ENCODE peak calls at places on chromosomes 12 and 14, in seven cellular contexts. Z is fibroblast of mammary gland, U is HCT116, B is GM12878, D is cardiac muscle cell, L is tibial nerve, F is colonic mucosa. Y is an unnamed sample.

GRCh38 chr12:95836185-95836609 is 22.6 kb upstream of the SNRPF start:
- DNase-seq in U (no peak), F (no peak), Z (peak; percentile 94), L (no peak), B (no peak), D (peak; percentile 38), Y (no peak)

GRCh38 chr14:55446833-55447232 is 6.4 kb upstream of the TBPL2 start:
- DNase-seq in Z (peak; percentile 92), B (no peak), L (no peak), D (peak; percentile 77), U (peak; percentile 69), F (no peak), Y (no peak)

GRCh38 chr12:63301311-63301710 is 150.3 kb upstream of the AVPR1A start:
- DNase-seq in L (no peak), D (no peak), U (no peak), F (no peak), Z (no peak), B (no peak), Y (no peak)

GRCh38 chr12:95548056-95548538 is 3.2 kb downstream of the USP44 start:
- DNase-seq in B (no peak), L (no peak), U (no peak), D (peak; percentile 9), Z (peak; percentile 8), F (no peak), Y (no peak)

GRCh38 chr12:11969437-11970154 is 101.1 kb upstream of the BCL2L14 start:
- DNase-seq in Z (no peak), D (no peak), L (no peak), F (no peak), U (no peak), B (peak; percentile 47), Y (no peak)

GRCh38 chr14:65686761-65687160 is 274.2 kb downstream of the FUT8 start:
- DNase-seq in B (no peak), U (no peak), Z (peak; percentile 3), F (no peak), D (peak; percentile 9), L (no peak), Y (no peak)

GRCh38 chr14:41605550-41606248 is 977 bp upstream of the LRFN5 start:
- DNase-seq in B (no peak), D (peak; percentile 69), Z (peak; percentile 54), U (no peak), L (no peak), F (peak; percentile 17), Y (no peak)

GRCh38 chr14:90159147-90159546 is 97.2 kb upstream of the PSMC1 start:
- DNase-seq in Z (no peak), B (no peak), U (no peak), F (no peak), D (no peak), L (no peak), Y (no peak)

GRCh38 chr12:72989458-72989947 is 717.3 kb downstream of the TRHDE start:
- DNase-seq in Z (no peak), L (no peak), D (no peak), F (no peak), B (no peak), U (no peak), Y (no peak)

GRCh38 chr14:92846162-92846897 is 52.2 kb downstream of the GOLGA5 start:
- DNase-seq in D (peak; percentile 86), Z (peak; percentile 90), L (no peak), F (no peak), B (peak; percentile 86), U (peak; percentile 2), Y (no peak)

GRCh38 chr14:58963873-58964597 is 224.4 kb upstream of the DAAM1 start:
- DNase-seq in D (no peak), F (no peak), L (no peak), U (no peak), Z (no peak), B (no peak), Y (no peak)

GRCh38 chr12:78088391-78088832 is 257.7 kb downstream of the NAV3 start:
- DNase-seq in D (peak; percentile 30), L (no peak), B (no peak), U (no peak), F (no peak), Z (peak; percentile 40), Y (no peak)

DNA sequence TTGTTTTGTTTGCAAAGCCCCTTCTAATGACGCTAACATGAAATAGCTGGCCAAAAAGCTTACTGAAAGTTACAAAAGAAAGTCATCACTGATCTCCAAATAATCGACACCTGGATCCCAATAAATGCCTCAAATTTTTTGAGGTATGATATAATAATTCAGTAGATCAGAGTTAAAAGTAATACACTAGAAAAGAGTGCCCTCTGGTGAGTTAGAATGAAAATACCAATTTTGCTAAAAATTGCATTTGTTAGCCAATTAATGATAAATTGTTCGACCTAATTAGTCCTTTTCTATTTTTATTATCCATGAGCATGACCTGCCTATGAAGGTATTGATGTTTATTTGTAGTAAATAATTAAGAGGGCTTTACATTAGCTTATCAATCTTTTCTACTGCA is 78.6 kb downstream of the CEP128 start:
- DNase-seq in D (peak; percentile 5), B (no peak), L (no peak), Z (no peak), U (no peak), F (no peak), Y (no peak)
- TF ChIP-seq CTCF in D (peak; percentile 35), B (peak; percentile 2), L (no peak), Z (peak; percentile 22), U (peak; percentile 49), F (no peak), Y (peak; percentile 27)

GRCh38 chr12:13198240-13198639 is 1.7 kb downstream of the EMP1 start:
- DNase-seq in D (peak; percentile 33), F (no peak), B (no peak), Z (no peak), U (no peak), L (no peak), Y (no peak)
- H3K4me3 ChIP-seq in D (no peak overlapping the region), F (peak overlapping the region; percentile 39), B (no peak overlapping the region), Z (peak overlapping the region; percentile 93), U (no peak overlapping the region), L (peak overlapping the region; percentile 65), Y (no peak overlapping the region)

DNA sequence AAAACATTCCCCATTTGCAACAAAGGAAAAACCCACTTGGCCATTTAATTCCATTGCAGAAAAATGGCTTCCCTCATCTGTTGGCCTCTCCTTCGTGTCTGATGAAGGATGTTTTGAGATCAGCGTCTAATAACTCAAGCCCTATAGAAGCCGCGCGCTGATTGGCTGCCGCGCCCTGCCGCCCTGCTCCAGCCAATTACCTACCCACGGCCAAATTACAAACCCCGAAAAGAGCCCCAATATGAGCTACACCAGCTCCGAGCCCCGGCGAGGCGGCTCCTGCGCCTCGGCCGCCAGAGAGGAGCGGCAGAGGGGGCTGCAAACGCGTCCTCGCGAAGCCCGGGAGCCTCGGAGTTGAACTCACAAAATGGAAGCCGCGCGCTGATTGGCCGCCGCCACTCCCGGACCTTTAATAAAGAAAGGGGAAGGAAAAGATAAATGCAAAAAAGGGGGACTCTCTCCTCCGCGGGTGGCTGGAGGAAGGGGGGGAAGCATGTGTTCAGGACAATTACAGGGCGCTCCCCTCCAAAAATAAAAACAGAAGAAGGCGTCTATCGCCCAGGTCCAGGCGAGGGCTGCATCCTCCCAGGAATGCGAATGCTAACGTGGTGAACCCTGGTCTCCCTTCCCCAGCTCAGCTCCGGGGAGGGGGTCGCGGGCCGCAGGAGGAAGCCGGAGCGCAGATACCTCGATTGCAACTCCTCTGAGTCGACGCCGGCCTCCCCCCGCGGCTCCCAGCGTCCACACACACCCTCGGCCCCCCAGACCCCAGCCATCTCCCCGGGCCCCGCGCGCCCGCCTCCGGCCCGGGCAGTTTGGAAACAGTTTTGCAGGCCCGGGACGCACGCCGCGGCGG is 738 bp upstream of the SETD1B start:
- DNase-seq in D (peak; percentile 97), F (peak; percentile 95), L (peak; percentile 89), Z (peak; percentile 93), B (peak; percentile 88), U (peak; percentile 89), Y (peak; percentile 70)
- TF ChIP-seq CTCF in D (no peak), F (no peak), L (peak; percentile 6), Z (no peak), B (no peak), U (no peak), Y (no peak)

DNA sequence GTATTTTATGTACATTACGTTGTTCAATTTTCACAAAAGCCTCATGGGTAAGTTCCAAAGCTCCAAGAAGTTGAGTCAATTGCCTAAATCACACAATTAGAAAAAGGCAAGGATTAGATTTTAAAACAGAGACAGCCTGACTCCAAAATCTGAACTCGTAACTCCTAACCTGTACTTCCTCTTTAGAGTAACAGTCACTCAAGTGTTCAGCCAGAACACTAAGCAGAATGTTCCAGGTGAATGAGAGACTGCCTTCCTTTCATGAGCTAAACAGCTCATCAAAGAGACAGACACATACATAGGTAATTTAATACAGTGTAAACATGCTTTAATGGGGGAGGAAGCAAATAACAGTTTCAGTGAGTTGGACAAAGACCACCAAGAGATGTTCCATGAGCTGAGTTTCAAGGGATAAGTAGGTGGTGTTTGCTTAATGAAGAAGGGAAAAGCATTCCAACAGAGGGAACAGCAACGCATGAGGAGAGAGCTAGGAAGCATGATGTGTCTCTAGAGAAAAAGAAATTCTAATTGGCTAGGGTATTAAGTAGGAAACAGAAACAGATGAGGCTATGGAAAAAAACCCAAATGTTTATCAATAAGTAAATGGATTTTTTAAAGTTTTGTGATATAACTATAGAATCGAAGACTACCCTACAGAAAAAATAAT is 403.9 kb downstream of the MED13L start:
- DNase-seq in B (no peak), Z (no peak), L (no peak), U (no peak), F (no peak), D (no peak), Y (peak; percentile 42)
- H3K4me3 ChIP-seq in B (no peak overlapping the region), Z (no peak overlapping the region), L (no peak overlapping the region), U (no peak overlapping the region), F (no peak overlapping the region), D (no peak overlapping the region), Y (peak overlapping the region; percentile 28)

DNA sequence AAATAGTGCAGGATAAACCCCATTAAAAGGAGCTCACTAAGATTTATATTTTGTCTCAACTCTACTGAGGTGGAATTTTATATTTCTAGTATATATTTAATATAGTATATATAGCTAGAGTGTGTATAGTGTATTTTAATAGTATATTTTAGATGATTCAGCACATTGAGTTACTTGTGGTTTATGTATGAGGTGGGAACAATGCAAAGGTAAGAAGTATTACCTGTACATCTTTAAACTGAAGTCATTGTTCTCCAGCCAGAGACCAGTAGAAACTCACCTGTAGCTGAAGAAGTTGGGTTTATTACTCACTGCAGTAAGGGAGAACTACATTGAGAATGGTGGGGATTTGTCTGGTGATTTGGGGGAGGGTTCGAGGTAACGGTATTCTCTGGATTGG is 15.9 kb downstream of the ETNK1 start:
- DNase-seq in Z (no peak), D (no peak), U (no peak), B (no peak), F (no peak), L (no peak), Y (no peak)
- TF ChIP-seq CTCF in Z (no peak), D (no peak), U (no peak), B (no peak), F (no peak), L (no peak), Y (no peak)

Y was measured in LNCaP clone FGC.